ENCODE peak calls at places on chromosomes 1 and 21, in five cellular contexts. I, H, F, J and E are unnamed samples.

GRCh38 chr1:180131510-180131909 is 23.2 kb upstream of the QSOX1 start:
- DNase-seq in F (peak; percentile 24), J (no peak), H (no peak), I (no peak), E (no peak)

GRCh38 chr21:36111238-36111637 is 23.6 kb upstream of the CBR3 start:
- DNase-seq in F (no peak), J (no peak), H (no peak), I (no peak), E (no peak)

GRCh38 chr1:205276334-205277065 is 45.0 kb downstream of the NUAK2 start:
- DNase-seq in J (no peak), I (no peak), F (no peak), H (no peak), E (no peak)

GRCh38 chr1:151841141-151841540 is 1.5 kb upstream of the C2CD4D start:
- DNase-seq in J (no peak), F (no peak), H (no peak), I (no peak), E (no peak)

GRCh38 chr1:32246888-32247273 is at the start of gene FAM167B:
- DNase-seq in J (no peak), I (peak; percentile 12), F (no peak), H (peak; percentile 53), E (no peak)

GRCh38 chr1:53550201-53550741 is 91.1 kb downstream of the DMRTB1 start:
- DNase-seq in I (peak; percentile 1), F (no peak), H (peak; percentile 23), J (no peak), E (peak; percentile 6)

GRCh38 chr1:40641601-40642242 is 23.8 kb downstream of the RIMS3 start:
- DNase-seq in J (no peak), I (no peak), F (no peak), H (no peak), E (no peak)

GRCh38 chr1:165352442-165353293 is 3.8 kb downstream of the LMX1A start:
- DNase-seq in F (no peak), H (no peak), I (peak; percentile 77), J (no peak), E (no peak)

GRCh38 chr1:196147530-196147929 is 460.7 kb downstream of the KCNT2 start:
- DNase-seq in H (no peak), I (no peak), F (no peak), J (no peak), E (no peak)

GRCh38 chr1:165431079-165431478 is 13.8 kb downstream of the RXRG start:
- DNase-seq in H (no peak), F (no peak), I (no peak), J (no peak), E (no peak)

GRCh38 chr1:207518608-207519239 is 22.8 kb downstream of the CR1 start:
- DNase-seq in J (no peak), I (no peak), H (no peak), F (no peak), E (no peak)

GRCh38 chr1:121471517-121471916 is 286.7 kb downstream of the SRGAP2C start:
- DNase-seq in H (no peak), J (no peak), I (no peak), F (no peak), E (no peak)

GRCh38 chr1:168767885-168768584 is 39.0 kb upstream of the DPT start:
- DNase-seq in J (no peak), I (peak; percentile 11), F (no peak), H (no peak), E (peak; percentile 55)

GRCh38 chr1:162197041-162197511 is 127.6 kb downstream of the NOS1AP start:
- DNase-seq in J (no peak), I (no peak), H (no peak), F (no peak), E (no peak)

GRCh38 chr1:215672482-215672881 is 105.4 kb downstream of the KCTD3 start:
- DNase-seq in F (no peak), I (no peak), J (no peak), H (no peak), E (no peak)

GRCh38 chr1:200260587-200261335 is 149.1 kb downstream of the ZNF281 start:
- DNase-seq in F (no peak), J (no peak), I (no peak), H (no peak), E (no peak)

GRCh38 chr1:33527934-33528333 is 55.5 kb downstream of the ZSCAN20 start:
- DNase-seq in H (no peak), I (no peak), J (no peak), F (no peak), E (no peak)

GRCh38 chr1:29444081-29444715 is 207.9 kb downstream of the PTPRU start:
- DNase-seq in I (no peak), F (no peak), H (no peak), J (no peak), E (no peak)

GRCh38 chr1:25343872-25344271 is 5.7 kb downstream of the TMEM50A start:
- DNase-seq in I (no peak), H (no peak), J (no peak), F (no peak), E (no peak)

GRCh38 chr1:209675567-209676154 is 449 bp downstream of the G0S2 start:
- DNase-seq in H (no peak), I (peak; percentile 31), F (no peak), J (no peak), E (peak; percentile 71)

GRCh38 chr21:42097274-42097673 is 26.2 kb downstream of the UMODL1 start:
- DNase-seq in I (no peak), J (no peak), F (no peak), H (no peak), E (no peak)

GRCh38 chr1:10122926-10123325 is 87.4 kb upstream of the KIF1B start:
- DNase-seq in J (no peak), F (no peak), I (peak; percentile 11), H (no peak), E (no peak)

GRCh38 chr1:152906023-152906565 is 2.3 kb upstream of the IVL start:
- DNase-seq in I (no peak), J (no peak), F (peak; percentile 48), H (no peak), E (no peak)

GRCh38 chr1:187991944-187992343 is 1163.2 kb downstream of the PLA2G4A start:
- DNase-seq in H (no peak), I (no peak), J (no peak), F (no peak), E (no peak)

GRCh38 chr1:247110627-247111258 is 6.6 kb upstream of the ZNF669 start:
- DNase-seq in F (no peak), I (no peak), H (no peak), J (no peak), E (no peak)

GRCh38 chr1:179012033-179012432 is 13.7 kb upstream of the FAM20B start:
- DNase-seq in J (no peak), F (no peak), H (no peak), I (no peak), E (no peak)

GRCh38 chr1:56798053-56798471 is 21.1 kb downstream of the FYB2 start:
- DNase-seq in F (no peak), J (no peak), I (no peak), H (no peak), E (no peak)

GRCh38 chr1:31161571-31161970 is 78.1 kb downstream of the NKAIN1 start:
- DNase-seq in I (no peak), F (no peak), H (no peak), J (no peak), E (no peak)

GRCh38 chr21:44337941-44338895 is 972 bp downstream of the CFAP410 start:
- DNase-seq in H (peak; percentile 71), F (peak; percentile 65), J (no peak), I (peak; percentile 70), E (peak; percentile 74)

DNA sequence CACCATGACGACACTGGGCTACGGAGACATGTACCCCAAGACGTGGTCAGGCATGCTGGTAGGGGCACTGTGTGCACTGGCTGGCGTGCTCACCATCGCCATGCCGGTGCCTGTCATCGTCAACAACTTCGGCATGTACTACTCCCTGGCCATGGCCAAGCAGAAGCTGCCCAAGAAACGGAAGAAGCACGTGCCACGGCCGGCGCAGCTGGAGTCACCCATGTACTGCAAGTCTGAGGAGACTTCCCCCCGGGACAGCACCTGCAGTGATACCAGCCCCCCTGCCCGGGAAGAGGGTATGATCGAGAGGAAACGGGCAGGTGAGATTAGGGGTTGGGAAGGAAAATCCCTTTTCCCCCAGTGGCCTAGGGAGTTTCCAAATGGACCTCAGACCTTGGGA is 13.5 kb downstream of the KCNC4 start:
- DNase-seq in H (no peak), F (no peak), J (no peak), I (no peak), E (no peak)
- TF ChIP-seq CTCF in H (no peak), F (no peak), J (no peak), I (no peak), E (no peak)

GRCh38 chr1:221462345-221462744 is 279.5 kb downstream of the DUSP10 start:
- DNase-seq in I (no peak), H (no peak), J (no peak), F (no peak), E (no peak)

GRCh38 chr1:221459558-221459957 is 282.3 kb downstream of the DUSP10 start:
- DNase-seq in I (no peak), H (no peak), F (no peak), J (no peak), E (no peak)

GRCh38 chr1:221457706-221458429 is 284.0 kb downstream of the DUSP10 start:
- DNase-seq in F (no peak), J (no peak), H (no peak), I (no peak), E (no peak)

GRCh38 chr1:221456918-221457317 is 285.0 kb downstream of the DUSP10 start:
- DNase-seq in H (no peak), F (no peak), J (no peak), I (no peak), E (no peak)

GRCh38 chr1:221458430-221459156 is 283.3 kb downstream of the DUSP10 start:
- DNase-seq in J (no peak), H (no peak), F (no peak), I (no peak), E (no peak)
- H3K27ac ChIP-seq in J (no peak overlapping the region), H (no peak overlapping the region), F (no peak overlapping the region), I (peak overlapping the region; percentile 50), E (no peak overlapping the region)

GRCh38 chr1:156998301-156998700 is 47.2 kb downstream of the ARHGEF11 start:
- DNase-seq in J (no peak), I (no peak), H (no peak), F (no peak), E (no peak)
- TF ChIP-seq CTCF in J (no peak), I (no peak), H (no peak), F (no peak), E (no peak)

GRCh38 chr1:190474587-190475305 is 2.9 kb downstream of the BRINP3 start:
- DNase-seq in I (peak; percentile 38), H (no peak), J (no peak), F (no peak), E (no peak)
- H3K27ac ChIP-seq in I (peak overlapping the region; percentile 64), H (no peak overlapping the region), J (no peak overlapping the region), F (no peak overlapping the region), E (no peak overlapping the region)

GRCh38 chr1:925532-926421 is 2.1 kb downstream of the SAMD11 start:
- DNase-seq in I (no peak), J (no peak), F (peak; percentile 64), H (peak; percentile 51), E (no peak)
- TF ChIP-seq CTCF in I (no peak), J (no peak), F (no peak), H (no peak), E (no peak)

GRCh38 chr1:39189592-39190041 is 14.9 kb upstream of the MACF1 start:
- DNase-seq in I (no peak), H (no peak), J (no peak), F (no peak), E (no peak)
- H3K27ac ChIP-seq in I (peak overlapping the region; percentile 42), H (peak overlapping the region; percentile 79), J (no peak overlapping the region), F (peak overlapping the region; percentile 94), E (no peak overlapping the region)

GRCh38 chr1:19390901-19391595 is 78.9 kb downstream of the SLC66A1 start:
- DNase-seq in F (peak; percentile 12), I (peak; percentile 71), H (peak; percentile 66), J (peak; percentile 46), E (peak; percentile 49)
- TF ChIP-seq CTCF in F (peak; percentile 59), I (peak; percentile 80), H (peak; percentile 89), J (peak; percentile 88), E (peak; percentile 79)